ENCODE peak calls at places on chromosomes 5 and 9, in six cellular contexts. P, A, B, H, T and O are unnamed samples.

GRCh38 chr9:107131108-107131799 is 151.8 kb upstream of the RAD23B start:
- DNase-seq in P (no peak), A (no peak), H (no peak), B (no peak), T (no peak), O (no peak)

GRCh38 chr5:138354926-138355378 is 2.5 kb downstream of the KDM3B start:
- DNase-seq in H (peak; percentile 18), P (no peak), B (no peak), A (no peak), T (peak; percentile 56), O (peak; percentile 60)

GRCh38 chr9:135971106-135971766 is 10.1 kb upstream of the UBAC1 start:
- DNase-seq in T (no peak), P (no peak), B (no peak), A (no peak), H (no peak), O (no peak)

GRCh38 chr5:38113456-38113855 is 144.9 kb upstream of the EGFLAM start:
- DNase-seq in A (no peak), P (no peak), H (no peak), B (no peak), T (no peak), O (no peak)

GRCh38 chr5:148290271-148291195 is 21.7 kb upstream of the SPINK7 start:
- DNase-seq in B (no peak), P (no peak), A (peak; percentile 12), T (no peak), H (no peak), O (no peak)

GRCh38 chr9:98085955-98086354 is 29.4 kb downstream of the NANS start:
- DNase-seq in A (no peak), H (no peak), T (no peak), B (no peak), P (no peak), O (no peak)

GRCh38 chr9:13957089-13957488 is 356.9 kb downstream of the NFIB start:
- DNase-seq in H (no peak), A (no peak), T (no peak), B (no peak), P (no peak), O (no peak)

GRCh38 chr9:113617550-113617949 is 154.0 kb downstream of the RGS3 start:
- DNase-seq in H (no peak), T (no peak), A (no peak), P (no peak), B (no peak), O (no peak)

GRCh38 chr9:133344979-133345378 is 3.0 kb downstream of the MED22 start:
- DNase-seq in H (no peak), A (no peak), P (no peak), B (no peak), T (no peak), O (no peak)

GRCh38 chr9:22170990-22171663 is 162.0 kb upstream of the CDKN2B start:
- DNase-seq in B (no peak), H (no peak), P (no peak), A (no peak), T (no peak), O (peak; percentile 10)

GRCh38 chr5:42462089-42462488 is 38.9 kb downstream of the GHR start:
- DNase-seq in B (no peak), A (no peak), T (no peak), P (no peak), H (no peak), O (no peak)

GRCh38 chr9:16213781-16214515 is 656.5 kb downstream of the BNC2 start:
- DNase-seq in T (no peak), H (no peak), P (no peak), B (no peak), A (no peak), O (no peak)

GRCh38 chr9:133037775-133038174 is 7.0 kb downstream of the GTF3C5 start:
- DNase-seq in B (no peak), A (no peak), H (no peak), T (no peak), P (no peak), O (no peak)

GRCh38 chr9:129623331-129623730 is 2.4 kb upstream of the C9orf50 start:
- DNase-seq in P (no peak), A (no peak), B (no peak), T (no peak), H (no peak), O (no peak)

GRCh38 chr5:149596712-149597111 is 15.4 kb downstream of the ARHGEF37 start:
- DNase-seq in H (no peak), T (no peak), P (no peak), A (no peak), B (no peak), O (no peak)

GRCh38 chr5:72246239-72246580 is 73.8 kb downstream of the MRPS27 start:
- DNase-seq in B (no peak), H (no peak), P (no peak), T (no peak), A (no peak), O (no peak)

GRCh38 chr9:124660341-124660801 is 110.7 kb downstream of the NR6A1 start:
- DNase-seq in A (peak; percentile 14), T (peak; percentile 8), H (peak; percentile 42), P (no peak), B (peak; percentile 27), O (no peak)

GRCh38 chr5:104513621-104514020 is 951.0 kb upstream of the NUDT12 start:
- DNase-seq in B (no peak), A (no peak), T (no peak), P (no peak), H (no peak), O (no peak)

GRCh38 chr5:169803077-169803981 is 166.3 kb downstream of the DOCK2 start:
- DNase-seq in H (no peak), T (no peak), B (no peak), P (no peak), A (no peak), O (no peak)

GRCh38 chr9:98500337-98500919 is 208.3 kb downstream of the GABBR2 start:
- DNase-seq in B (no peak), T (no peak), P (no peak), A (no peak), H (no peak), O (no peak)

GRCh38 chr5:159022178-159022556 is 77.5 kb downstream of the EBF1 start:
- DNase-seq in H (no peak), B (no peak), T (no peak), P (no peak), A (no peak), O (no peak)

GRCh38 chr9:120579139-120579749 is 723 bp downstream of the CDK5RAP2 start:
- DNase-seq in A (no peak), B (no peak), T (no peak), P (no peak), H (no peak), O (no peak)

GRCh38 chr5:10250804-10251276 is 760 bp downstream of the CCT5 start:
- DNase-seq in P (peak; percentile 15), B (no peak), A (no peak), H (no peak), T (no peak), O (no peak)

GRCh38 chr5:38867071-38867790 is 21.4 kb downstream of the OSMR start:
- DNase-seq in H (no peak), B (no peak), T (no peak), P (no peak), A (no peak), O (no peak)